ENCODE peak calls at places on chromosomes 12 and 14, in nine cellular contexts. A is left ventricle myocardium inferior, B is Panc1, T is transverse colon, K is fibroblast of lung, J is BE2C, Y is endothelial cell of umbilical vein, Z is psoas muscle, P is neural progenitor cell. L is an unnamed sample.

GRCh38 chr12:45049912-45050318 is 984 bp downstream of the DBX2 start:
- DNase-seq in A (no peak), B (no peak), T (no peak), K (peak; percentile 6), J (no peak), Y (no peak), Z (peak; percentile 47), P (peak; percentile 31), L (no peak)

GRCh38 chr12:2291182-2291832 is 238.5 kb downstream of the CACNA1C start:
- DNase-seq in A (no peak), B (peak; percentile 39), T (peak; percentile 49), K (no peak), J (peak; percentile 39), Y (peak; percentile 46), Z (no peak), P (peak; percentile 57), L (peak; percentile 32)

GRCh38 chr14:95215094-95215493 is 57.8 kb upstream of the DICER1 start:
- DNase-seq in A (no peak), B (no peak), T (no peak), K (no peak), J (no peak), Y (no peak), Z (no peak), P (no peak), L (no peak)

GRCh38 chr14:91138511-91139359 is 24.9 kb downstream of the DGLUCY start:
- DNase-seq in A (no peak), B (no peak), T (peak; percentile 31), K (no peak), J (peak; percentile 44), Y (peak; percentile 82), Z (no peak), P (peak; percentile 31), L (peak; percentile 50)

GRCh38 chr12:56839489-56840442 is 76.6 kb downstream of the HSD17B6 start:
- DNase-seq in A (peak; percentile 22), B (peak; percentile 13), T (peak; percentile 47), K (peak; percentile 11), J (peak; percentile 54), Y (peak; percentile 45), Z (no peak), P (peak; percentile 80), L (peak; percentile 25)

GRCh38 chr12:50241178-50241577 is 42.1 kb downstream of the LIMA1 start:
- DNase-seq in A (no peak), B (no peak), T (no peak), K (peak; percentile 49), J (no peak), Y (no peak), Z (no peak), P (no peak), L (no peak)

GRCh38 chr14:29716150-29716549 is 211.5 kb downstream of the PRKD1 start:
- DNase-seq in A (no peak), B (no peak), T (no peak), K (peak; percentile 38), J (no peak), Y (no peak), Z (no peak), P (no peak), L (no peak)

GRCh38 chr12:27667540-27667939 is 28.7 kb upstream of the REP15 start:
- DNase-seq in A (no peak), B (no peak), T (no peak), K (peak; percentile 88), J (no peak), Y (no peak), Z (peak; percentile 79), P (no peak), L (no peak)

GRCh38 chr14:81004575-81004974 is 49.2 kb downstream of the TSHR start:
- DNase-seq in A (no peak), B (no peak), T (no peak), K (no peak), J (no peak), Y (no peak), Z (no peak), P (no peak), L (no peak)

GRCh38 chr14:102824832-102825231 is 47.6 kb downstream of the TRAF3 start:
- DNase-seq in A (peak; percentile 68), B (peak; percentile 15), T (no peak), K (peak; percentile 81), J (no peak), Y (peak; percentile 11), Z (peak; percentile 81), P (no peak), L (no peak)

GRCh38 chr14:75886661-75887348 is 95.0 kb downstream of the TGFB3 start:
- DNase-seq in A (no peak), B (no peak), T (no peak), K (no peak), J (no peak), Y (no peak), Z (no peak), P (no peak), L (no peak)

GRCh38 chr12:29796823-29797263 is 13.1 kb upstream of the TMTC1 start:
- DNase-seq in A (no peak), B (peak; percentile 5), T (peak; percentile 9), K (peak; percentile 93), J (no peak), Y (peak; percentile 87), Z (no peak), P (peak; percentile 55), L (no peak)

GRCh38 chr14:32947081-32947480 is 8.4 kb downstream of the NPAS3 start:
- DNase-seq in A (no peak), B (no peak), T (no peak), K (no peak), J (no peak), Y (no peak), Z (no peak), P (no peak), L (no peak)

GRCh38 chr12:94717656-94718055 is 67.3 kb upstream of the TMCC3 start:
- DNase-seq in A (no peak), B (no peak), T (no peak), K (no peak), J (no peak), Y (peak; percentile 30), Z (no peak), P (no peak), L (no peak)

GRCh38 chr14:102317564-102318248 is 1.8 kb upstream of the ZNF839 start:
- DNase-seq in A (peak; percentile 42), B (no peak), T (peak; percentile 54), K (no peak), J (no peak), Y (peak; percentile 39), Z (peak; percentile 77), P (peak; percentile 33), L (no peak)

DNA sequence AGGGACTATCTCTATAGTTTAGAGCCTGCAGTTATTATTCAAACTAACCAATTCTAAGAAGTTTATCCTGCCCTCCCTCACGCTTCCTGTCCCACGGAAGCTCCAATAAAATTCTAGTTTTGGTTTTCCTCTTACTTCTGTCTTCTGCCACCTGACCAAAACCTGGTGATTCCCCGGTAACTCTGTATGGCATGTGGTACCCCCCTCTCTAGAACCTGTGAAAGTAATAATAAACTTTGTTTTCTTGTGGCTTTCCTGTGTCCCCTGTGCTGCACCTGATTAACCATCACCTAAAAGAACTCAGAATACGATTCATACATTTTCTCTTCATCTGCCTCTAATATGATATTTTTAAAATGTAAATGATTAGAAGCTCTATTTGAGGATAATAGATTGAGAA is 379.8 kb downstream of the APAF1 start:
- DNase-seq in A (no peak), B (no peak), T (no peak), K (no peak), J (no peak), Y (no peak), Z (no peak), P (no peak), L (no peak)
- H3K4me1 ChIP-seq in A (no peaks in the 10 kb centered on the region), B (no peaks in the 10 kb centered on the region), T (no peaks in the 10 kb centered on the region), K (no peaks in the 10 kb centered on the region), J (no peaks in the 10 kb centered on the region), Y (no peaks in the 10 kb centered on the region), Z (no peaks in the 10 kb centered on the region), P (no peaks in the 10 kb centered on the region), L (peaks cover 8% of the 10 kb centered on the region)

GRCh38 chr12:114779647-114780046 is 95.7 kb upstream of the TBX3 start:
- DNase-seq in A (no peak), B (no peak), T (no peak), K (no peak), J (no peak), Y (no peak), Z (no peak), P (no peak), L (no peak)

GRCh38 chr12:114789276-114789675 is 105.3 kb upstream of the TBX3 start:
- DNase-seq in A (no peak), B (no peak), T (no peak), K (no peak), J (no peak), Y (no peak), Z (no peak), P (no peak), L (no peak)

GRCh38 chr12:114780746-114781399 is 96.9 kb upstream of the TBX3 start:
- DNase-seq in A (no peak), B (no peak), T (no peak), K (no peak), J (no peak), Y (no peak), Z (no peak), P (no peak), L (no peak)

GRCh38 chr12:114783176-114783575 is 99.2 kb upstream of the TBX3 start:
- DNase-seq in A (no peak), B (no peak), T (no peak), K (no peak), J (no peak), Y (no peak), Z (no peak), P (no peak), L (no peak)

DNA sequence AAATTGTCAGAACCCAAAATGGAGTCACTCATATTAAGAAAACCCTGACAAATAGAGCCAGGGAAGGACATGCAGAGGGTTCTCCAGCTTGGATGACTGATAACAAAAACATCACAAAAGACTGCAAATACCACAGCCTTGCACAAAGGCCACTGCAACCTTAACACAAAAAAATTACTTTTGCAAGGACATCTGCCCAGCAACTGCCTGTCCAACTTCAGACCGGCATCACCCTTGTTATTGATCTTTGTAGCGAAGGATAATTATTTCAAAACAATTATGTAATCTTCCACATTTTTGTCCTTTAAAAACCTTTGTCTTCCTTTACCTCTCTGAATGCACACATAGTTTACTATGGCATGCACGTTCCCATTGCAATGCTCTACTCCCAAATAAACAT is 100.6 kb upstream of the TBX3 start:
- DNase-seq in A (no peak), B (no peak), T (no peak), K (no peak), J (no peak), Y (no peak), Z (no peak), P (no peak), L (no peak)
- TF ChIP-seq CTCF in A (no peak), B (no peak), T (no peak), K (no peak), J (no peak), Y (no peak), Z (no peak), P (no peak), L (no peak)

GRCh38 chr14:76918176-76918750 is 92.1 kb downstream of the LRRC74A start:
- DNase-seq in A (peak; percentile 57), B (no peak), T (peak; percentile 52), K (peak; percentile 96), J (peak; percentile 91), Y (peak; percentile 63), Z (peak; percentile 79), P (no peak), L (peak; percentile 47)
- H3K4me3 ChIP-seq in A (peak overlapping the region; percentile 13), B (no peak overlapping the region), T (no peak overlapping the region), K (no peak overlapping the region), J (peak overlapping the region; percentile 2), Y (no peak overlapping the region), Z (peak overlapping the region; percentile 3), P (no peak overlapping the region), L (no peak overlapping the region)

DNA sequence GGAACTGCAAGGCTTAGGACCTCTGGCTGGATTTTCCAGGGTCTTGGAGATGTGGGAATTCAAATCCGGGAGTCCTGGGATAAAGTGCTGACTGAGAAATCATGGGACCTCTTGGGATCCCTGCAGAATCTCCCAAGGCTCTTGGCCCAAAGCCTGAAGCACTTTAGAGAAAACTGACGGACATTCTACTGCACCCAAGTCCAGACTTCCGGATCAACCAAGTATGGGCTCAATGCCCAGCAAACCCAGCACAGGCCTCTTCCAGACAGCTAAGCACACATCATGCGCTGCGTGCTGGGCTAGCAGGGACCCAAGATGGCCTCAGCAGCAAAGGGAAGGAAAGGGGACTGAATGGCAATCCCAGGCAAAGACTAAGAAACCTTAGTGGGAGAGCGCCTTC is 85.0 kb downstream of the ACTN1 start:
- DNase-seq in A (no peak), B (no peak), T (peak; percentile 44), K (peak; percentile 61), J (no peak), Y (peak; percentile 53), Z (peak; percentile 21), P (no peak), L (no peak)
- H3K4me1 ChIP-seq in A (peaks cover 23% of the 10 kb centered on the region), B (no peaks in the 10 kb centered on the region), T (peaks cover 3% of the 10 kb centered on the region), K (peaks cover 10% of the 10 kb centered on the region), J (no peaks in the 10 kb centered on the region), Y (peaks cover 23% of the 10 kb centered on the region), Z (no peaks in the 10 kb centered on the region), P (no peaks in the 10 kb centered on the region), L (no peaks in the 10 kb centered on the region)